ENCODE peak calls at places on chromosome 19, in seven cellular contexts. M, E, X, I, N, Z and D are unnamed samples.

GRCh38 chr19:51607077-51607476 is 23.1 kb downstream of the SIGLEC5 start:
- DNase-seq in M (no peak), E (no peak), X (no peak), I (no peak), N (no peak), Z (no peak), D (no peak)

GRCh38 chr19:30314056-30314804 is 58.0 kb upstream of the ZNF536 start:
- DNase-seq in M (no peak), E (no peak), X (no peak), I (no peak), N (no peak), Z (no peak), D (no peak)

GRCh38 chr19:54648129-54648528 is 14.7 kb upstream of the LILRB4 start:
- DNase-seq in M (no peak), E (no peak), X (no peak), I (no peak), N (no peak), Z (no peak), D (no peak)

GRCh38 chr19:57675881-57676280 is 5.9 kb upstream of the ZNF551 start:
- DNase-seq in M (no peak), E (no peak), X (no peak), I (no peak), N (no peak), Z (no peak), D (no peak)

GRCh38 chr19:13370948-13371347 is 135.3 kb downstream of the CACNA1A start:
- DNase-seq in M (no peak), E (no peak), X (no peak), I (no peak), N (no peak), Z (no peak), D (no peak)

GRCh38 chr19:33440241-33440640 is 66.7 kb downstream of the CEBPG start:
- DNase-seq in M (no peak), E (no peak), X (no peak), I (no peak), N (no peak), Z (no peak), D (no peak)

GRCh38 chr19:51689751-51690358 is 3.3 kb upstream of the SPACA6 start:
- DNase-seq in M (peak), E (no peak), X (peak), I (no peak), N (no peak), Z (no peak), D (peak)

GRCh38 chr19:48591021-48591420 is 15.5 kb upstream of the SPACA4 start:
- DNase-seq in M (no peak), E (no peak), X (peak), I (no peak), N (no peak), Z (no peak), D (no peak)

GRCh38 chr19:41928221-41928683 is at the start of gene ERFL:
- DNase-seq in M (no peak), E (no peak), X (no peak), I (peak), N (no peak), Z (no peak), D (no peak)

GRCh38 chr19:47471733-47472457 is at the start of gene SLC8A2:
- DNase-seq in M (peak), E (no peak), X (peak), I (no peak), N (peak), Z (peak), D (peak)

GRCh38 chr19:32241957-32242710 is 103.3 kb upstream of the ZNF507 start:
- DNase-seq in M (peak), E (no peak), X (no peak), I (no peak), N (no peak), Z (no peak), D (no peak)

GRCh38 chr19:42091300-42092266 is 15.6 kb downstream of the ZNF574 start:
- DNase-seq in M (no peak), E (no peak), X (peak), I (no peak), N (no peak), Z (peak), D (peak)

GRCh38 chr19:44643605-44644390 is at the start of gene PVR:
- DNase-seq in M (peak), E (no peak), X (peak), I (peak), N (no peak), Z (peak), D (peak)

GRCh38 chr19:40907968-40908735 is 26.1 kb upstream of the CYP2A7 start:
- DNase-seq in M (peak), E (no peak), X (no peak), I (no peak), N (no peak), Z (no peak), D (no peak)

GRCh38 chr19:45440873-45441654 is 17.3 kb upstream of the ERCC1 start:
- DNase-seq in M (no peak), E (no peak), X (peak), I (no peak), N (no peak), Z (peak), D (no peak)